ENCODE peak calls at places on chromosomes 1 and 21, in nine cellular contexts. One of them, this sample, is unnamed.
A peak's percentile ranks its signal among the peaks of the same experiment; 100 is the strongest.

GRCh38 chr21:45404726-45405270 is at the start of gene COL18A1:
- DNase-seq in kidney: peak; percentile 94
- DNase-seq in psoas muscle: peak; percentile 64
- DNase-seq in left cardiac atrium: peak; percentile 85
- DNase-seq in NCI-H2081: no peak
- DNase-seq in IMR-90: peak; percentile 42
- DNase-seq in H1: peak; percentile 86
- DNase-seq in Right ventricle myocardium inferior: peak; percentile 80
- DNase-seq in GM03348: peak; percentile 91
- DNase-seq in this sample: peak; percentile 87

GRCh38 chr1:204566583-204566955 is 50.4 kb downstream of the MDM4 start:
- DNase-seq in NCI-H2081: no peak
- DNase-seq in GM03348: no peak
- DNase-seq in H1: no peak
- DNase-seq in Right ventricle myocardium inferior: no peak
- DNase-seq in left cardiac atrium: no peak
- DNase-seq in IMR-90: no peak
- DNase-seq in psoas muscle: no peak
- DNase-seq in kidney: no peak
- DNase-seq in this sample: no peak

GRCh38 chr1:46278807-46279206 is 24.6 kb downstream of the LRRC41 start:
- DNase-seq in psoas muscle: peak; percentile 52
- DNase-seq in kidney: no peak
- DNase-seq in IMR-90: peak; percentile 35
- DNase-seq in Right ventricle myocardium inferior: no peak
- DNase-seq in H1: no peak
- DNase-seq in NCI-H2081: no peak
- DNase-seq in left cardiac atrium: no peak
- DNase-seq in GM03348: no peak
- DNase-seq in this sample: no peak

GRCh38 chr1:222798111-222798510 is 16.7 kb upstream of the DISP1 start:
- DNase-seq in kidney: no peak
- DNase-seq in psoas muscle: no peak
- DNase-seq in left cardiac atrium: no peak
- DNase-seq in H1: no peak
- DNase-seq in GM03348: peak; percentile 27
- DNase-seq in NCI-H2081: no peak
- DNase-seq in IMR-90: peak; percentile 79
- DNase-seq in Right ventricle myocardium inferior: no peak
- DNase-seq in this sample: no peak

GRCh38 chr1:234647245-234647644 is 37.3 kb upstream of the IRF2BP2 start:
- DNase-seq in IMR-90: no peak
- DNase-seq in psoas muscle: no peak
- DNase-seq in H1: no peak
- DNase-seq in Right ventricle myocardium inferior: no peak
- DNase-seq in GM03348: no peak
- DNase-seq in NCI-H2081: peak; percentile 94
- DNase-seq in kidney: no peak
- DNase-seq in left cardiac atrium: no peak
- DNase-seq in this sample: no peak

GRCh38 chr1:234125283-234125682 is 220.8 kb downstream of the SLC35F3 start:
- DNase-seq in H1: peak; percentile 82
- DNase-seq in kidney: no peak
- DNase-seq in IMR-90: peak; percentile 44
- DNase-seq in psoas muscle: no peak
- DNase-seq in GM03348: peak; percentile 13
- DNase-seq in NCI-H2081: peak; percentile 66
- DNase-seq in Right ventricle myocardium inferior: no peak
- DNase-seq in left cardiac atrium: no peak
- DNase-seq in this sample: no peak

GRCh38 chr1:191099696-191100095 is 622.0 kb upstream of the BRINP3 start:
- DNase-seq in Right ventricle myocardium inferior: no peak
- DNase-seq in left cardiac atrium: no peak
- DNase-seq in GM03348: no peak
- DNase-seq in psoas muscle: no peak
- DNase-seq in NCI-H2081: no peak
- DNase-seq in IMR-90: no peak
- DNase-seq in kidney: no peak
- DNase-seq in H1: no peak
- DNase-seq in this sample: no peak

GRCh38 chr1:41175546-41175945 is 66.6 kb downstream of the SCMH1 start:
- DNase-seq in psoas muscle: no peak
- DNase-seq in left cardiac atrium: no peak
- DNase-seq in NCI-H2081: peak; percentile 62
- DNase-seq in GM03348: no peak
- DNase-seq in kidney: no peak
- DNase-seq in IMR-90: peak; percentile 6
- DNase-seq in H1: no peak
- DNase-seq in Right ventricle myocardium inferior: no peak
- DNase-seq in this sample: no peak

GRCh38 chr1:65002508-65003315 is 36.4 kb upstream of the JAK1 start:
- DNase-seq in H1: peak; percentile 84
- DNase-seq in kidney: peak; percentile 94
- DNase-seq in NCI-H2081: no peak
- DNase-seq in left cardiac atrium: peak; percentile 92
- DNase-seq in GM03348: peak; percentile 92
- DNase-seq in IMR-90: peak; percentile 79
- DNase-seq in psoas muscle: peak; percentile 91
- DNase-seq in Right ventricle myocardium inferior: peak; percentile 92
- DNase-seq in this sample: peak; percentile 84

GRCh38 chr1:25616932-25617625 is 488 bp downstream of the MAN1C1 start:
- DNase-seq in psoas muscle: no peak
- DNase-seq in IMR-90: no peak
- DNase-seq in kidney: no peak
- DNase-seq in left cardiac atrium: peak; percentile 32
- DNase-seq in Right ventricle myocardium inferior: no peak
- DNase-seq in NCI-H2081: no peak
- DNase-seq in GM03348: peak; percentile 48
- DNase-seq in H1: no peak
- DNase-seq in this sample: peak; percentile 35

GRCh38 chr1:102498929-102499328 is 502.2 kb upstream of the OLFM3 start:
- DNase-seq in IMR-90: no peak
- DNase-seq in H1: no peak
- DNase-seq in Right ventricle myocardium inferior: no peak
- DNase-seq in kidney: no peak
- DNase-seq in left cardiac atrium: no peak
- DNase-seq in psoas muscle: no peak
- DNase-seq in GM03348: no peak
- DNase-seq in NCI-H2081: no peak
- DNase-seq in this sample: no peak

GRCh38 chr21:46498335-46499050 is 39.8 kb downstream of the DIP2A start:
- DNase-seq in H1: no peak
- DNase-seq in NCI-H2081: no peak
- DNase-seq in Right ventricle myocardium inferior: no peak
- DNase-seq in psoas muscle: no peak
- DNase-seq in IMR-90: peak; percentile 45
- DNase-seq in left cardiac atrium: no peak
- DNase-seq in kidney: peak; percentile 60
- DNase-seq in GM03348: no peak
- DNase-seq in this sample: no peak

GRCh38 chr1:58779837-58780585 is 3.8 kb downstream of the JUN start:
- DNase-seq in left cardiac atrium: peak; percentile 27
- DNase-seq in NCI-H2081: peak; percentile 94
- DNase-seq in psoas muscle: no peak
- DNase-seq in IMR-90: peak; percentile 78
- DNase-seq in H1: no peak
- DNase-seq in GM03348: no peak
- DNase-seq in Right ventricle myocardium inferior: no peak
- DNase-seq in kidney: no peak
- DNase-seq in this sample: no peak

GRCh38 chr1:219573960-219574359 is 38.9 kb downstream of the ZC3H11B start:
- DNase-seq in Right ventricle myocardium inferior: no peak
- DNase-seq in NCI-H2081: no peak
- DNase-seq in GM03348: no peak
- DNase-seq in left cardiac atrium: no peak
- DNase-seq in IMR-90: no peak
- DNase-seq in H1: no peak
- DNase-seq in psoas muscle: no peak
- DNase-seq in kidney: no peak
- DNase-seq in this sample: no peak

GRCh38 chr1:209490013-209490412 is 93.5 kb upstream of the CAMK1G start:
- DNase-seq in GM03348: peak; percentile 52
- DNase-seq in IMR-90: peak; percentile 25
- DNase-seq in H1: no peak
- DNase-seq in left cardiac atrium: no peak
- DNase-seq in NCI-H2081: no peak
- DNase-seq in Right ventricle myocardium inferior: no peak
- DNase-seq in kidney: no peak
- DNase-seq in psoas muscle: no peak
- DNase-seq in this sample: no peak

GRCh38 chr1:218408942-218409341 is 63.8 kb downstream of the TGFB2 start:
- DNase-seq in IMR-90: no peak
- DNase-seq in GM03348: no peak
- DNase-seq in H1: no peak
- DNase-seq in left cardiac atrium: no peak
- DNase-seq in psoas muscle: no peak
- DNase-seq in NCI-H2081: no peak
- DNase-seq in Right ventricle myocardium inferior: no peak
- DNase-seq in kidney: no peak
- DNase-seq in this sample: no peak

GRCh38 chr1:221187174-221187573 is 307.9 kb downstream of the HLX start:
- DNase-seq in H1: no peak
- DNase-seq in psoas muscle: no peak
- DNase-seq in left cardiac atrium: no peak
- DNase-seq in kidney: no peak
- DNase-seq in Right ventricle myocardium inferior: no peak
- DNase-seq in NCI-H2081: no peak
- DNase-seq in GM03348: no peak
- DNase-seq in IMR-90: peak; percentile 18
- DNase-seq in this sample: no peak

GRCh38 chr1:115669886-115670285 is 28.1 kb downstream of the VANGL1 start:
- DNase-seq in NCI-H2081: no peak
- DNase-seq in IMR-90: peak; percentile 43
- DNase-seq in GM03348: no peak
- DNase-seq in Right ventricle myocardium inferior: no peak
- DNase-seq in H1: no peak
- DNase-seq in left cardiac atrium: no peak
- DNase-seq in psoas muscle: no peak
- DNase-seq in kidney: no peak
- DNase-seq in this sample: no peak

GRCh38 chr1:220670365-220670764 is 19.8 kb upstream of the C1orf115 start:
- DNase-seq in Right ventricle myocardium inferior: no peak
- DNase-seq in GM03348: no peak
- DNase-seq in H1: no peak
- DNase-seq in kidney: no peak
- DNase-seq in NCI-H2081: no peak
- DNase-seq in psoas muscle: no peak
- DNase-seq in left cardiac atrium: no peak
- DNase-seq in IMR-90: no peak
- DNase-seq in this sample: no peak

GRCh38 chr1:225845633-225846259 is 35.8 kb downstream of the EPHX1 start:
- DNase-seq in GM03348: peak; percentile 90
- DNase-seq in left cardiac atrium: peak; percentile 86
- DNase-seq in NCI-H2081: peak; percentile 77
- DNase-seq in kidney: peak; percentile 87
- DNase-seq in Right ventricle myocardium inferior: peak; percentile 86
- DNase-seq in H1: peak; percentile 88
- DNase-seq in IMR-90: peak; percentile 75
- DNase-seq in psoas muscle: peak; percentile 82
- DNase-seq in this sample: peak; percentile 80

GRCh38 chr1:116375165-116375883 is 2.3 kb downstream of the ATP1A1 start:
- DNase-seq in NCI-H2081: no peak
- DNase-seq in H1: no peak
- DNase-seq in psoas muscle: no peak
- DNase-seq in kidney: no peak
- DNase-seq in left cardiac atrium: no peak
- DNase-seq in IMR-90: no peak
- DNase-seq in Right ventricle myocardium inferior: no peak
- DNase-seq in GM03348: peak; percentile 29
- DNase-seq in this sample: no peak

GRCh38 chr1:41418868-41419583 is 57.8 kb downstream of the FOXO6 start:
- DNase-seq in H1: no peak
- DNase-seq in psoas muscle: peak; percentile 95
- DNase-seq in kidney: peak; percentile 93
- DNase-seq in left cardiac atrium: peak; percentile 90
- DNase-seq in Right ventricle myocardium inferior: peak; percentile 87
- DNase-seq in IMR-90: peak; percentile 84
- DNase-seq in GM03348: peak; percentile 96
- DNase-seq in NCI-H2081: peak; percentile 59
- DNase-seq in this sample: peak; percentile 82

GRCh38 chr1:244836135-244836521 is 670 bp downstream of the COX20 start:
- DNase-seq in left cardiac atrium: no peak
- DNase-seq in GM03348: peak; percentile 35
- DNase-seq in NCI-H2081: peak; percentile 54
- DNase-seq in kidney: no peak
- DNase-seq in Right ventricle myocardium inferior: no peak
- DNase-seq in H1: no peak
- DNase-seq in psoas muscle: no peak
- DNase-seq in IMR-90: peak; percentile 47
- DNase-seq in this sample: no peak

GRCh38 chr1:53654216-53655210 is 84.5 kb downstream of the GLIS1 start:
- DNase-seq in GM03348: peak; percentile 37
- DNase-seq in IMR-90: peak; percentile 93
- DNase-seq in Right ventricle myocardium inferior: peak; percentile 43
- DNase-seq in kidney: peak; percentile 53
- DNase-seq in H1: no peak
- DNase-seq in left cardiac atrium: no peak
- DNase-seq in NCI-H2081: no peak
- DNase-seq in psoas muscle: no peak
- DNase-seq in this sample: no peak

GRCh38 chr1:7042322-7043231 is 257.3 kb downstream of the CAMTA1 start:
- DNase-seq in IMR-90: peak; percentile 57
- DNase-seq in NCI-H2081: peak; percentile 45
- DNase-seq in GM03348: peak; percentile 63
- DNase-seq in kidney: no peak
- DNase-seq in left cardiac atrium: no peak
- DNase-seq in H1: peak; percentile 56
- DNase-seq in Right ventricle myocardium inferior: no peak
- DNase-seq in psoas muscle: no peak
- DNase-seq in this sample: no peak

GRCh38 chr1:29803486-29803885 is 567.2 kb downstream of the PTPRU start:
- DNase-seq in Right ventricle myocardium inferior: no peak
- DNase-seq in H1: peak; percentile 26
- DNase-seq in kidney: peak; percentile 15
- DNase-seq in GM03348: no peak
- DNase-seq in NCI-H2081: no peak
- DNase-seq in left cardiac atrium: no peak
- DNase-seq in IMR-90: no peak
- DNase-seq in psoas muscle: no peak
- DNase-seq in this sample: no peak

GRCh38 chr1:58597076-58597475 is 20.0 kb upstream of the TACSTD2 start:
- DNase-seq in kidney: no peak
- DNase-seq in psoas muscle: no peak
- DNase-seq in H1: no peak
- DNase-seq in NCI-H2081: no peak
- DNase-seq in IMR-90: no peak
- DNase-seq in GM03348: peak; percentile 37
- DNase-seq in left cardiac atrium: no peak
- DNase-seq in Right ventricle myocardium inferior: no peak
- DNase-seq in this sample: no peak

GRCh38 chr1:58466618-58467241 is 79.8 kb downstream of the OMA1 start:
- DNase-seq in kidney: no peak
- DNase-seq in psoas muscle: no peak
- DNase-seq in H1: no peak
- DNase-seq in left cardiac atrium: no peak
- DNase-seq in NCI-H2081: no peak
- DNase-seq in GM03348: no peak
- DNase-seq in IMR-90: no peak
- DNase-seq in Right ventricle myocardium inferior: no peak
- DNase-seq in this sample: no peak

GRCh38 chr21:17976139-17976538 is 157.0 kb upstream of the C21orf91 start:
- DNase-seq in Right ventricle myocardium inferior: no peak
- DNase-seq in left cardiac atrium: no peak
- DNase-seq in NCI-H2081: no peak
- DNase-seq in psoas muscle: no peak
- DNase-seq in GM03348: no peak
- DNase-seq in H1: no peak
- DNase-seq in kidney: no peak
- DNase-seq in IMR-90: no peak
- DNase-seq in this sample: no peak

GRCh38 chr1:67053535-67053784 is 488 bp downstream of the SLC35D1 start:
- DNase-seq in kidney: no peak
- DNase-seq in left cardiac atrium: peak; percentile 64
- DNase-seq in Right ventricle myocardium inferior: no peak
- DNase-seq in H1: peak; percentile 69
- DNase-seq in GM03348: peak; percentile 85
- DNase-seq in IMR-90: no peak
- DNase-seq in NCI-H2081: no peak
- DNase-seq in psoas muscle: peak; percentile 58
- DNase-seq in this sample: peak; percentile 78

GRCh38 chr21:35926003-35926541 is 134.3 kb downstream of the SETD4 start:
- DNase-seq in kidney: no peak
- DNase-seq in GM03348: no peak
- DNase-seq in psoas muscle: no peak
- DNase-seq in Right ventricle myocardium inferior: no peak
- DNase-seq in NCI-H2081: no peak
- DNase-seq in IMR-90: no peak
- DNase-seq in H1: no peak
- DNase-seq in left cardiac atrium: no peak
- DNase-seq in this sample: no peak

This sample was measured in heart left ventricle.